ENCODE peak calls at places on chromosomes 7 and 10, in eight cellular contexts. E, D, R, P, Y, A, B and M are unnamed samples.
A peak's percentile ranks its signal among the peaks of the same experiment; 100 is the strongest.

GRCh38 chr10:103120977-103121735 is 71.9 kb downstream of the NT5C2 start:
- DNase-seq in E (no peak), D (no peak), R (no peak), P (no peak), Y (no peak), A (no peak), B (no peak), M (no peak)

GRCh38 chr7:95687759-95688343 is 84.5 kb upstream of the DYNC1I1 start:
- DNase-seq in E (peak; percentile 71), D (no peak), R (no peak), P (no peak), Y (peak; percentile 16), A (no peak), B (peak; percentile 27), M (peak; percentile 43)

GRCh38 chr10:119006451-119007210 is 22.9 kb upstream of the NANOS1 start:
- DNase-seq in E (peak; percentile 94), D (no peak), R (no peak), P (peak; percentile 48), Y (peak; percentile 96), A (no peak), B (peak; percentile 95), M (peak; percentile 93)

GRCh38 chr7:116942503-116942902 is 10.8 kb upstream of the ST7 start:
- DNase-seq in E (no peak), D (no peak), R (no peak), P (no peak), Y (no peak), A (no peak), B (no peak), M (no peak)

GRCh38 chr7:2954433-2954853 is 89.2 kb downstream of the CARD11 start:
- DNase-seq in E (no peak), D (no peak), R (peak; percentile 86), P (no peak), Y (no peak), A (no peak), B (no peak), M (no peak)

GRCh38 chr10:17749890-17750289 is 2.1 kb upstream of the TMEM236 start:
- DNase-seq in E (no peak), D (no peak), R (no peak), P (no peak), Y (no peak), A (no peak), B (no peak), M (no peak)

GRCh38 chr7:30925913-30926312 is 14.3 kb downstream of the AQP1 start:
- DNase-seq in E (no peak), D (peak; percentile 9), R (peak; percentile 67), P (peak; percentile 88), Y (no peak), A (peak; percentile 7), B (no peak), M (no peak)

GRCh38 chr7:1109581-1110310 is 21.8 kb downstream of the GPER1 start:
- DNase-seq in E (no peak), D (no peak), R (peak; percentile 49), P (no peak), Y (no peak), A (peak; percentile 8), B (no peak), M (no peak)

GRCh38 chr7:94277236-94277635 is 117.5 kb upstream of the COL1A2 start:
- DNase-seq in E (no peak), D (no peak), R (no peak), P (no peak), Y (no peak), A (no peak), B (no peak), M (no peak)

GRCh38 chr7:143382791-143383641 is 1.9 kb downstream of the ZYX start:
- DNase-seq in E (no peak), D (no peak), R (no peak), P (no peak), Y (no peak), A (no peak), B (no peak), M (no peak)

GRCh38 chr7:130838738-130839137 is 104.7 kb upstream of the KLF14 start:
- DNase-seq in E (peak; percentile 65), D (no peak), R (no peak), P (no peak), Y (peak; percentile 95), A (no peak), B (peak; percentile 92), M (no peak)

GRCh38 chr10:63767512-63767911 is 246.3 kb downstream of the REEP3 start:
- DNase-seq in E (peak; percentile 18), D (no peak), R (no peak), P (no peak), Y (peak; percentile 6), A (no peak), B (no peak), M (no peak)

GRCh38 chr7:139186146-139186545 is 44.9 kb upstream of the UBN2 start:
- DNase-seq in E (no peak), D (no peak), R (no peak), P (no peak), Y (no peak), A (no peak), B (no peak), M (no peak)

GRCh38 chr7:143456992-143457793 is 13.9 kb downstream of the TAS2R60 start:
- DNase-seq in E (no peak), D (no peak), R (no peak), P (no peak), Y (no peak), A (no peak), B (no peak), M (no peak)

GRCh38 chr10:111338035-111338434 is 261.2 kb downstream of the ADRA2A start:
- DNase-seq in E (no peak), D (no peak), R (no peak), P (no peak), Y (no peak), A (no peak), B (no peak), M (no peak)

GRCh38 chr10:77405771-77406241 is 231.8 kb downstream of the KCNMA1 start:
- DNase-seq in E (peak; percentile 78), D (peak; percentile 30), R (no peak), P (peak; percentile 58), Y (peak; percentile 66), A (peak; percentile 34), B (peak; percentile 69), M (peak; percentile 81)

GRCh38 chr7:78055160-78055559 is 256.6 kb downstream of the PHTF2 start:
- DNase-seq in E (no peak), D (no peak), R (no peak), P (no peak), Y (no peak), A (no peak), B (no peak), M (no peak)

GRCh38 chr10:49664006-49664841 is 15.2 kb upstream of the C10orf53 start:
- DNase-seq in E (no peak), D (no peak), R (no peak), P (peak; percentile 64), Y (no peak), A (no peak), B (no peak), M (no peak)

GRCh38 chr10:126663880-126664279 is 6.6 kb downstream of the C10orf90 start:
- DNase-seq in E (no peak), D (no peak), R (no peak), P (no peak), Y (peak; percentile 24), A (no peak), B (no peak), M (no peak)

DNA sequence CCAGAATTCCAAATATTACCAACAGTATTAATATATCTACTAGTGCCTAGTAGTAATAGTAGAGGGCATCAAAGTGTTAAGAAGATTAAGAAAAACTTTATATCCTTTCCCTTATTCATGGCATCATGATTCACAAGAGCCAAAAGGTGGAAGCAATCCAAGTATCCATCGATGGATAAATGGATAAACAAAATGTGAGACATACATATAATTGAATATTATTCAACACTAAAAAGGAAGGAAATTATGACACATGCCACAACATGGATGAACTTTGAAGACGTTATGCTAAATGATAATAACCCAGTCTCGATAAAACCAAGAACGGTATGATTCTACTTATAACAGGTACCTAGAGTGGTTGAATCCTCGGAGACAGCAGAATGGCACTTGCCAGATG is 23.1 kb downstream of the CDCA7L start:
- DNase-seq in E (no peak), D (no peak), R (no peak), P (no peak), Y (no peak), A (no peak), B (no peak), M (no peak)
- H3K4me1 ChIP-seq in E (peaks cover 6% of the 10 kb centered on the region), D (peaks cover 44% of the 10 kb centered on the region), R (no peaks in the 10 kb centered on the region), P (no peaks in the 10 kb centered on the region), Y (no peaks in the 10 kb centered on the region), A (peaks cover 76% of the 10 kb centered on the region), B (peaks cover 13% of the 10 kb centered on the region), M (no peaks in the 10 kb centered on the region)

GRCh38 chr10:3213758-3214545 is 41.4 kb upstream of the PITRM1 start:
- DNase-seq in E (no peak), D (no peak), R (no peak), P (no peak), Y (no peak), A (no peak), B (no peak), M (no peak)
- H3K27ac ChIP-seq in E (no peak overlapping the region), D (no peak overlapping the region), R (no peak overlapping the region), P (no peak overlapping the region), Y (no peak overlapping the region), A (no peak overlapping the region), B (no peak overlapping the region), M (no peak overlapping the region)

DNA sequence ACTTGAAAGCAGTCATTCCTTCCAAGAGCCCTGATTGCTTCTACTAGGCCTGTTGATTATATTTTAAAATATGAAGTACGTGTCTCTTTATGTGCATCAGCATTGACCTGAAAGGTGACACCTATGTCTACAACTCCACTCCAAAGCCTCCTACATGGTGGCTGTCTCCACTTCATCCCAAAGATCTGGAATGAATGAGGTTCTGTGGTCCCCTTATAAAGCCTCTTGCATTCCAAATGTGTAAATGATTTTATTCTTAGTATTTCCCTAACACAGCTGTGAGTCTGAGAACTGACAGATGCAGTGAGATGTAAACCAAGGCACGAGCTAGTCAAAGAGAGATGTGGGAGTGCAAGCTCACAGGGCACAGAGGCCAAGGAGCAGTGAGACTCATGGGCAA is 176.0 kb upstream of the SVIL start:
- DNase-seq in E (no peak), D (no peak), R (no peak), P (no peak), Y (no peak), A (no peak), B (no peak), M (no peak)
- H3K4me1 ChIP-seq in E (peaks cover 47% of the 10 kb centered on the region), D (peaks cover 19% of the 10 kb centered on the region), R (no peaks in the 10 kb centered on the region), P (peaks cover 27% of the 10 kb centered on the region), Y (peaks cover 37% of the 10 kb centered on the region), A (peaks cover 18% of the 10 kb centered on the region), B (peaks cover 14% of the 10 kb centered on the region), M (peaks cover 11% of the 10 kb centered on the region)

DNA sequence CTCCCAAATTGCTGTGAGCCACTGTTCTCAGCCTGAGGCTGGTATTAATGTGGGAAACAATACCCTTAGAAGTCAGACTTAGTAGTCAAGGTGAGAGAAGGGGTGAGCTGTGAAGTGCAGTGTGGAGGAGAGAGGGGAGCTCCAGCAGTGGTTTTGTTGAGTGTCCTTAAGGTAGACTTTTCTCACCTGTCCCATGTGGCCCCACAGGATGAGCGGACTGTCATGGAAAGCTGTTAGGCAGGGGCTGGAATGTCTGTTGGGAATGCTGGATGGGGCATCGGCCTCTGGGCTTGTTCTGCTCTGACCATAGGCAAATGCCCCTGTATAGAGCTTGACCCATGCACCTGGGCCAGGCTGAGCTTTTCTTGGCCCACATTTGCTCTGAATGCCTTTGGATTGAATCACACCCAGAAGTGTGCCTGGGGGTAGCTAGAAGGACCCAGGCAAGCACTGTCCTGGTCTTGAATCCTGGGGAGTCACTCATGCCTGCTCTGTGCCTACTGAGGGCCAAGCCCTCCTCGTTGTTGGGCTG is 36.3 kb upstream of the SH2D4B start:
- DNase-seq in E (no peak), D (no peak), R (peak; percentile 67), P (no peak), Y (peak; percentile 35), A (no peak), B (no peak), M (no peak)
- H3K27ac ChIP-seq in E (peak overlapping the region; percentile 100), D (peak overlapping the region; percentile 79), R (peak overlapping the region; percentile 91), P (no peak overlapping the region), Y (peak overlapping the region; percentile 8), A (peak overlapping the region; percentile 91), B (no peak overlapping the region), M (peak overlapping the region; percentile 91)